ENCODE peak calls at places on chromosomes 11 and 22, in ten cellular contexts. N is adrenal gland; D is SJSA1; O is iPS DF 6.9; V is prostate gland; B is body of pancreas; Z is upper lobe of left lung; L is foreskin keratinocyte; M is CD4-positive, CD25-positive, alpha-beta regulatory T cell; Q is substantia nigra. P is an unnamed sample.
A peak's percentile ranks its signal among the peaks of the same experiment; 100 is the strongest.

GRCh38 chr11:31397239-31397834 is 27.7 kb downstream of the DNAJC24 start:
- DNase-seq in D (no peak), V (no peak), Z (no peak), N (no peak), M (no peak), B (no peak), Q (no peak), O (no peak), L (no peak), P (no peak)

GRCh38 chr22:27391092-27391770 is 410.3 kb downstream of the MN1 start:
- DNase-seq in L (no peak), B (peak; percentile 50), O (no peak), Q (no peak), M (no peak), N (peak; percentile 36), D (no peak), V (no peak), Z (no peak), P (no peak)

GRCh38 chr22:50436134-50436830 is 38.6 kb downstream of the SBF1 start:
- DNase-seq in Z (no peak), Q (no peak), B (no peak), L (no peak), M (no peak), V (no peak), N (no peak), D (no peak), O (no peak), P (no peak)

GRCh38 chr22:50274311-50274710 is 4.1 kb upstream of the MAPK11 start:
- DNase-seq in L (no peak), N (peak; percentile 83), M (no peak), O (no peak), B (peak; percentile 72), V (peak; percentile 57), D (no peak), Z (no peak), Q (peak; percentile 72), P (peak; percentile 20)

GRCh38 chr11:112826788-112827187 is 134.4 kb upstream of the NCAM1 start:
- DNase-seq in L (no peak), Q (no peak), M (no peak), O (no peak), Z (no peak), V (no peak), B (no peak), D (no peak), N (no peak), P (no peak)

GRCh38 chr22:17087176-17088131 is 2.7 kb downstream of the IL17RA start:
- DNase-seq in V (no peak), Z (no peak), N (no peak), M (peak; percentile 40), L (no peak), Q (no peak), D (peak; percentile 69), O (no peak), B (no peak), P (peak; percentile 85)

GRCh38 chr11:134366279-134366678 is 34.5 kb downstream of the GLB1L2 start:
- DNase-seq in V (no peak), O (no peak), N (no peak), Q (no peak), D (no peak), L (no peak), Z (no peak), M (no peak), B (no peak), P (no peak)

GRCh38 chr22:47692811-47693210 is 930.4 kb downstream of the TBC1D22A start:
- DNase-seq in V (no peak), L (no peak), Z (no peak), O (no peak), Q (no peak), N (no peak), D (peak; percentile 30), B (no peak), M (no peak), P (no peak)

GRCh38 chr11:48880021-48880441 is 103.7 kb downstream of the TRIM51G start:
- DNase-seq in M (no peak), O (no peak), V (no peak), Z (peak; percentile 10), L (no peak), D (peak; percentile 32), N (peak; percentile 13), Q (no peak), B (no peak), P (no peak)

GRCh38 chr11:119975561-119976152 is 162.3 kb downstream of the TRIM29 start:
- DNase-seq in L (no peak), N (no peak), B (no peak), O (no peak), Q (peak; percentile 88), Z (no peak), D (no peak), M (no peak), V (no peak), P (no peak)

GRCh38 chr11:112470355-112470754 is 209.7 kb upstream of the PLET1 start:
- DNase-seq in D (no peak), Z (no peak), M (no peak), Q (no peak), V (no peak), N (no peak), B (no peak), O (no peak), L (no peak), P (no peak)

GRCh38 chr22:42928969-42929837 is 72.1 kb upstream of the ARFGAP3 start:
- DNase-seq in O (no peak), Q (no peak), D (no peak), M (no peak), V (no peak), Z (peak; percentile 76), L (no peak), B (peak; percentile 57), N (no peak), P (no peak)

DNA sequence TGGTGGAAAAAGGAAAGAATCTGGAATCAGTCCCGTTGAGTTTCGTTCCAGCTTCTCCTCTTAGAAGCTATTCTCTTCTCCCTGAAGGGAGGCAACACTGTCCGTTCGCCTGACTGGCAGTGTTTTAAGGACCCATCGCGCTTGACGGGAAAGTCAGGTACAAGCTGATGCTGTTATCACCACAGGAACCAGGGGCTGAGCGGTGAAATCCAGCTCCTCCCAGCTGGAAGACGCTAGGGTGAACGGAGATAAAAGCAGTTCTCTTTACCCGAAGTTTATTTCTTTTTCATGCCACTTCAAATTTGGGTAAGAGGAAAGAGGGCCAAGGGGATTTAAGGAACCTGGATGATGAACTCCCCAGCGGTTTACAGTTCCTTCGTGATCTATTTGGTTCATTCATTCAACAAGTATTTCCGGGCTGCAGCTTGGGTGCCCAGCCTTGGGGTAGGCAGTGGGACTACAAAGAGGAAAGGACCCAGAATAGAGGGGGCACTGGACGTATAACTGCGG is 551 bp upstream of the DEUP1 start:
- DNase-seq in V (no peak), M (no peak), B (peak; percentile 37), Q (no peak), N (peak; percentile 22), L (peak; percentile 3), Z (no peak), O (no peak), D (no peak), P (no peak)
- H3K27ac ChIP-seq in V (no peak overlapping the region), M (no peak overlapping the region), B (no peak overlapping the region), Q (no peak overlapping the region), N (no peak overlapping the region), L (no peak overlapping the region), Z (no peak overlapping the region), O (no peak overlapping the region), D (no peak overlapping the region), P (no peak overlapping the region)

GRCh38 chr11:15884792-15885540 is 471.4 kb downstream of the SOX6 start:
- DNase-seq in Q (no peak), V (no peak), D (no peak), Z (no peak), O (no peak), L (no peak), N (peak; percentile 34), B (no peak), M (no peak), P (no peak)

GRCh38 chr11:15885913-15886698 is 470.2 kb downstream of the SOX6 start:
- DNase-seq in L (no peak), V (no peak), B (no peak), O (no peak), N (no peak), M (no peak), Z (no peak), D (no peak), Q (no peak), P (no peak)

GRCh38 chr11:15884131-15884530 is 472.2 kb downstream of the SOX6 start:
- DNase-seq in N (no peak), L (no peak), B (peak; percentile 16), D (no peak), O (no peak), Z (no peak), V (no peak), M (no peak), Q (no peak), P (no peak)

GRCh38 chr11:15886866-15887265 is 469.5 kb downstream of the SOX6 start:
- DNase-seq in O (no peak), D (no peak), N (no peak), M (no peak), Z (no peak), Q (no peak), L (no peak), B (no peak), V (no peak), P (no peak)

GRCh38 chr11:15883349-15883961 is 472.9 kb downstream of the SOX6 start:
- DNase-seq in D (no peak), B (no peak), V (no peak), Z (no peak), O (no peak), Q (no peak), L (no peak), M (no peak), N (no peak), P (no peak)
- H3K27ac ChIP-seq in D (no peak overlapping the region), B (no peak overlapping the region), V (no peak overlapping the region), Z (no peak overlapping the region), O (no peak overlapping the region), Q (no peak overlapping the region), L (no peak overlapping the region), M (no peak overlapping the region), N (peak overlapping the region; percentile 66), P (no peak overlapping the region)

GRCh38 chr22:44738347-44738715 is 14.0 kb upstream of the ARHGAP8 start:
- DNase-seq in V (no peak), Z (peak; percentile 70), M (no peak), Q (no peak), D (no peak), N (no peak), O (no peak), L (no peak), B (no peak), P (no peak)
- H3K27ac ChIP-seq in V (no peak overlapping the region), Z (no peak overlapping the region), M (no peak overlapping the region), Q (no peak overlapping the region), D (no peak overlapping the region), N (no peak overlapping the region), O (no peak overlapping the region), L (no peak overlapping the region), B (no peak overlapping the region), P (no peak overlapping the region)

DNA sequence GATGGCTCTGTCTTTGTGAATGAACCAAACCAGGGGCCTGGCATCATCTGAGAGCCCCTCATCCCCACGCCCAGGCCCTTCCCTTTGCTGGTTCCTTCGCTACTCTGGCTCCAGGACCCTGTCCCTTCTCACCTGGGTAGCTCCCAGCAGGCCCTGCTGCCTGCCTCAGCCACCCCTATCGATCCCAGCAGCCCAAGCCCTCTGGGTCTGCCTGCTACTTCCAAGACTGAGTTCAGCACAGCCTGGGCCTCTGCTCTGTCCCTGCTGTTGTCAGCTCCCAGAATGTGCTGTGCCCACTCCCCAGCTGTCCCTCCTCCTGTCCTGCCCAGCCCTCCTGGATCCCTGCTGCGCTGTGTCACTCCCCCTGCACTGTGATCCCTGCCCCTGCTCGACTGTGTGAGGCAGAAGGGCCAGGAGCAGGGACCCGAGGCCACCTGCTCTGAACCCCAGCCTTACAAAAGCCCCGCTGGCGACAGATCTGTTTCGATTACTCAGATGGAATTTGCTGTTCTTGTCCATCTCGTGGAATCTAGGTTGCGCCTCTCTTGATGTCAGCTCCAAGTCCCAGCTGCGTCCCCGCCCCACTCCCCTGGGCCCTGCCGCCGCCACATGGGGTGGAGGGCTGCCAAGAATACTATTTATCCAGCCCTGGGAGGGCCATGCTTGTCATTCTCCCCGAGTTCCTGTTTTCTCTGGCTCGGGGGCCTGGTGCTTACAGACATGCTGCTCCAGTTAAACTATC is 13.0 kb downstream of the MRPL21 start:
- DNase-seq in N (peak; percentile 60), L (no peak), Z (peak; percentile 42), B (peak; percentile 70), D (peak; percentile 98), O (no peak), V (peak; percentile 94), M (no peak), Q (peak; percentile 60), P (no peak)
- H3K27ac ChIP-seq in N (peak overlapping the region; percentile 68), L (no peak overlapping the region), Z (peak overlapping the region; percentile 43), B (no peak overlapping the region), D (peak overlapping the region; percentile 8), O (no peak overlapping the region), V (peak overlapping the region; percentile 88), M (no peak overlapping the region), Q (peak overlapping the region; percentile 35), P (no peak overlapping the region)